ENCODE peak calls at places on chromosomes 3 and 15, in six cellular contexts. One of them, this sample, is unnamed.

GRCh38 chr3:11477286-11477935 is 166.3 kb downstream of the VGLL4 start:
- DNase-seq in iPS-NIHi11: no peak
- DNase-seq in GM06990: no peak
- DNase-seq in GM23338: peak; percentile 13
- DNase-seq in activated T-cell treated with anti-CD3 and anti-CD28 coated beads, Interleukin-2, amount 50 U/mL, for 24 hours: no peak
- DNase-seq in MV-4-11: no peak
- DNase-seq in this sample: no peak

GRCh38 chr3:139111392-139112229 is 66.9 kb upstream of the PRR23C start:
- DNase-seq in MV-4-11: peak; percentile 28
- DNase-seq in activated T-cell treated with anti-CD3 and anti-CD28 coated beads, Interleukin-2, amount 50 U/mL, for 24 hours: peak; percentile 65
- DNase-seq in iPS-NIHi11: peak; percentile 75
- DNase-seq in GM06990: peak; percentile 29
- DNase-seq in GM23338: peak; percentile 80
- DNase-seq in this sample: peak; percentile 84

GRCh38 chr15:66832679-66833078 is 130.6 kb downstream of the SMAD6 start:
- DNase-seq in activated T-cell treated with anti-CD3 and anti-CD28 coated beads, Interleukin-2, amount 50 U/mL, for 24 hours: no peak
- DNase-seq in iPS-NIHi11: no peak
- DNase-seq in GM23338: no peak
- DNase-seq in GM06990: no peak
- DNase-seq in MV-4-11: peak; percentile 93
- DNase-seq in this sample: no peak

GRCh38 chr3:31861839-31862238 is 119.2 kb downstream of the OSBPL10 start:
- DNase-seq in GM23338: no peak
- DNase-seq in GM06990: no peak
- DNase-seq in iPS-NIHi11: no peak
- DNase-seq in MV-4-11: no peak
- DNase-seq in activated T-cell treated with anti-CD3 and anti-CD28 coated beads, Interleukin-2, amount 50 U/mL, for 24 hours: no peak
- DNase-seq in this sample: no peak

GRCh38 chr3:128557531-128558280 is 64.7 kb upstream of the GATA2 start:
- DNase-seq in GM23338: no peak
- DNase-seq in MV-4-11: no peak
- DNase-seq in activated T-cell treated with anti-CD3 and anti-CD28 coated beads, Interleukin-2, amount 50 U/mL, for 24 hours: no peak
- DNase-seq in GM06990: no peak
- DNase-seq in iPS-NIHi11: no peak
- DNase-seq in this sample: no peak

GRCh38 chr3:136749106-136749505 is 3.1 kb downstream of the STAG1 start:
- DNase-seq in iPS-NIHi11: no peak
- DNase-seq in activated T-cell treated with anti-CD3 and anti-CD28 coated beads, Interleukin-2, amount 50 U/mL, for 24 hours: no peak
- DNase-seq in MV-4-11: no peak
- DNase-seq in GM06990: no peak
- DNase-seq in GM23338: no peak
- DNase-seq in this sample: no peak

GRCh38 chr15:41928100-41928499 is 34.2 kb upstream of the SPTBN5 start:
- DNase-seq in GM06990: no peak
- DNase-seq in MV-4-11: no peak
- DNase-seq in iPS-NIHi11: no peak
- DNase-seq in GM23338: no peak
- DNase-seq in activated T-cell treated with anti-CD3 and anti-CD28 coated beads, Interleukin-2, amount 50 U/mL, for 24 hours: no peak
- DNase-seq in this sample: no peak

GRCh38 chr3:124701687-124702086 is 28.6 kb upstream of the UMPS start:
- DNase-seq in MV-4-11: no peak
- DNase-seq in GM06990: no peak
- DNase-seq in iPS-NIHi11: no peak
- DNase-seq in GM23338: no peak
- DNase-seq in activated T-cell treated with anti-CD3 and anti-CD28 coated beads, Interleukin-2, amount 50 U/mL, for 24 hours: no peak
- DNase-seq in this sample: no peak

GRCh38 chr15:64903331-64903950 is 8.3 kb upstream of the ANKDD1A start:
- DNase-seq in activated T-cell treated with anti-CD3 and anti-CD28 coated beads, Interleukin-2, amount 50 U/mL, for 24 hours: no peak
- DNase-seq in GM06990: no peak
- DNase-seq in iPS-NIHi11: no peak
- DNase-seq in MV-4-11: no peak
- DNase-seq in GM23338: no peak
- DNase-seq in this sample: no peak

GRCh38 chr3:179227349-179227748 is 23.6 kb downstream of the KCNMB3 start:
- DNase-seq in activated T-cell treated with anti-CD3 and anti-CD28 coated beads, Interleukin-2, amount 50 U/mL, for 24 hours: no peak
- DNase-seq in MV-4-11: no peak
- DNase-seq in GM23338: peak; percentile 27
- DNase-seq in iPS-NIHi11: no peak
- DNase-seq in GM06990: no peak
- DNase-seq in this sample: no peak

GRCh38 chr3:82038536-82038935 is 277.1 kb upstream of the GBE1 start:
- DNase-seq in activated T-cell treated with anti-CD3 and anti-CD28 coated beads, Interleukin-2, amount 50 U/mL, for 24 hours: no peak
- DNase-seq in GM06990: peak; percentile 6
- DNase-seq in iPS-NIHi11: no peak
- DNase-seq in MV-4-11: no peak
- DNase-seq in GM23338: peak; percentile 13
- DNase-seq in this sample: no peak

GRCh38 chr15:44595656-44596510 is 58.9 kb downstream of the EIF3J start:
- DNase-seq in GM23338: no peak
- DNase-seq in iPS-NIHi11: no peak
- DNase-seq in GM06990: no peak
- DNase-seq in MV-4-11: no peak
- DNase-seq in activated T-cell treated with anti-CD3 and anti-CD28 coated beads, Interleukin-2, amount 50 U/mL, for 24 hours: no peak
- DNase-seq in this sample: no peak

GRCh38 chr15:90893175-90894090 is 9.1 kb downstream of the FES start:
- DNase-seq in GM23338: peak; percentile 17
- DNase-seq in iPS-NIHi11: no peak
- DNase-seq in GM06990: no peak
- DNase-seq in MV-4-11: no peak
- DNase-seq in activated T-cell treated with anti-CD3 and anti-CD28 coated beads, Interleukin-2, amount 50 U/mL, for 24 hours: no peak
- DNase-seq in this sample: no peak

GRCh38 chr3:85360742-85361387 is 402.1 kb downstream of the CADM2 start:
- DNase-seq in activated T-cell treated with anti-CD3 and anti-CD28 coated beads, Interleukin-2, amount 50 U/mL, for 24 hours: no peak
- DNase-seq in GM23338: peak; percentile 81
- DNase-seq in GM06990: no peak
- DNase-seq in iPS-NIHi11: peak; percentile 49
- DNase-seq in MV-4-11: no peak
- DNase-seq in this sample: peak; percentile 76

GRCh38 chr3:131370935-131371698 is 10.5 kb upstream of the NUDT16 start:
- DNase-seq in GM23338: no peak
- DNase-seq in iPS-NIHi11: no peak
- DNase-seq in MV-4-11: peak; percentile 50
- DNase-seq in activated T-cell treated with anti-CD3 and anti-CD28 coated beads, Interleukin-2, amount 50 U/mL, for 24 hours: no peak
- DNase-seq in GM06990: no peak
- DNase-seq in this sample: no peak

GRCh38 chr3:100525753-100526612 is 33.6 kb downstream of the TMEM45A start:
- DNase-seq in activated T-cell treated with anti-CD3 and anti-CD28 coated beads, Interleukin-2, amount 50 U/mL, for 24 hours: no peak
- DNase-seq in MV-4-11: no peak
- DNase-seq in iPS-NIHi11: no peak
- DNase-seq in GM06990: no peak
- DNase-seq in GM23338: no peak
- DNase-seq in this sample: peak; percentile 37

GRCh38 chr15:81387629-81388430 is 13.8 kb upstream of the TMC3 start:
- DNase-seq in GM23338: no peak
- DNase-seq in iPS-NIHi11: no peak
- DNase-seq in activated T-cell treated with anti-CD3 and anti-CD28 coated beads, Interleukin-2, amount 50 U/mL, for 24 hours: no peak
- DNase-seq in MV-4-11: no peak
- DNase-seq in GM06990: no peak
- DNase-seq in this sample: no peak

GRCh38 chr3:150521458-150521857 is 24.8 kb downstream of the SERP1 start:
- DNase-seq in GM06990: no peak
- DNase-seq in MV-4-11: peak; percentile 38
- DNase-seq in activated T-cell treated with anti-CD3 and anti-CD28 coated beads, Interleukin-2, amount 50 U/mL, for 24 hours: no peak
- DNase-seq in GM23338: no peak
- DNase-seq in iPS-NIHi11: no peak
- DNase-seq in this sample: peak; percentile 56

GRCh38 chr3:13452490-13453335 is 27.4 kb upstream of the HDAC11 start:
- DNase-seq in MV-4-11: peak; percentile 70
- DNase-seq in GM23338: peak; percentile 82
- DNase-seq in iPS-NIHi11: no peak
- DNase-seq in activated T-cell treated with anti-CD3 and anti-CD28 coated beads, Interleukin-2, amount 50 U/mL, for 24 hours: peak; percentile 61
- DNase-seq in GM06990: peak; percentile 55
- DNase-seq in this sample: peak; percentile 81

GRCh38 chr3:146777941-146778340 is 172.8 kb upstream of the PLSCR5 start:
- DNase-seq in GM23338: no peak
- DNase-seq in MV-4-11: no peak
- DNase-seq in activated T-cell treated with anti-CD3 and anti-CD28 coated beads, Interleukin-2, amount 50 U/mL, for 24 hours: no peak
- DNase-seq in iPS-NIHi11: peak; percentile 11
- DNase-seq in GM06990: no peak
- DNase-seq in this sample: no peak

GRCh38 chr15:90248760-90249122 is 615 bp upstream of the TTLL13 start:
- DNase-seq in MV-4-11: no peak
- DNase-seq in GM06990: no peak
- DNase-seq in iPS-NIHi11: no peak
- DNase-seq in activated T-cell treated with anti-CD3 and anti-CD28 coated beads, Interleukin-2, amount 50 U/mL, for 24 hours: no peak
- DNase-seq in GM23338: peak; percentile 21
- DNase-seq in this sample: no peak

GRCh38 chr3:195551381-195551978 is 8.4 kb upstream of the PPP1R2 start:
- DNase-seq in MV-4-11: no peak
- DNase-seq in activated T-cell treated with anti-CD3 and anti-CD28 coated beads, Interleukin-2, amount 50 U/mL, for 24 hours: no peak
- DNase-seq in GM06990: no peak
- DNase-seq in GM23338: no peak
- DNase-seq in iPS-NIHi11: no peak
- DNase-seq in this sample: peak; percentile 42

GRCh38 chr3:45204136-45204535 is 22.0 kb downstream of the TMEM158 start:
- DNase-seq in iPS-NIHi11: no peak
- DNase-seq in activated T-cell treated with anti-CD3 and anti-CD28 coated beads, Interleukin-2, amount 50 U/mL, for 24 hours: no peak
- DNase-seq in GM23338: no peak
- DNase-seq in MV-4-11: no peak
- DNase-seq in GM06990: no peak
- DNase-seq in this sample: no peak

GRCh38 chr3:55000546-55000945 is 72.7 kb upstream of the LRTM1 start:
- DNase-seq in GM06990: no peak
- DNase-seq in activated T-cell treated with anti-CD3 and anti-CD28 coated beads, Interleukin-2, amount 50 U/mL, for 24 hours: no peak
- DNase-seq in MV-4-11: peak; percentile 46
- DNase-seq in iPS-NIHi11: peak; percentile 21
- DNase-seq in GM23338: no peak
- DNase-seq in this sample: peak; percentile 74

GRCh38 chr15:41501961-41502786 is 8.5 kb downstream of the ITPKA start:
- DNase-seq in MV-4-11: no peak
- DNase-seq in activated T-cell treated with anti-CD3 and anti-CD28 coated beads, Interleukin-2, amount 50 U/mL, for 24 hours: peak; percentile 64
- DNase-seq in GM06990: no peak
- DNase-seq in GM23338: peak; percentile 65
- DNase-seq in iPS-NIHi11: peak; percentile 48
- DNase-seq in this sample: peak; percentile 25

GRCh38 chr15:89499156-89499555 is 2.8 kb upstream of the RHCG start:
- DNase-seq in GM06990: no peak
- DNase-seq in GM23338: no peak
- DNase-seq in MV-4-11: no peak
- DNase-seq in activated T-cell treated with anti-CD3 and anti-CD28 coated beads, Interleukin-2, amount 50 U/mL, for 24 hours: peak; percentile 13
- DNase-seq in iPS-NIHi11: no peak
- DNase-seq in this sample: no peak

GRCh38 chr15:71971905-71972304 is 146.0 kb downstream of the MYO9A start:
- DNase-seq in iPS-NIHi11: no peak
- DNase-seq in MV-4-11: no peak
- DNase-seq in GM06990: no peak
- DNase-seq in GM23338: no peak
- DNase-seq in activated T-cell treated with anti-CD3 and anti-CD28 coated beads, Interleukin-2, amount 50 U/mL, for 24 hours: no peak
- DNase-seq in this sample: no peak